ENCODE peak calls at places on chromosomes 3 and 15, in seven cellular contexts. R is A549, N is K562, Y is heart left ventricle, H is GM23338, X is IMR-90, Z is iPS DF 6.9. Q is an unnamed sample. For H3K4me1, the result is how much of the 10 kb centered on the place peaks cover.

GRCh38 chr15:64014995-64015394 is 31.3 kb downstream of the DAPK2 start:
- DNase-seq in R (no peak), N (no peak), Y (peak), H (no peak), X (no peak), Z (no peak), Q (no peak)

GRCh38 chr15:64209680-64210334 is 47.0 kb upstream of the PPIB start:
- DNase-seq in R (peak), N (no peak), Y (no peak), H (peak), X (peak), Z (no peak), Q (no peak)

GRCh38 chr15:88982304-88982945 is 69.2 kb upstream of the MFGE8 start:
- DNase-seq in R (peak), N (peak), Y (peak), H (no peak), X (peak), Z (no peak), Q (no peak)

GRCh38 chr15:73660455-73660854 is 23.7 kb upstream of the CD276 start:
- DNase-seq in R (no peak), N (no peak), Y (no peak), H (no peak), X (no peak), Z (no peak), Q (no peak)

GRCh38 chr3:189688296-189688695 is 57.1 kb downstream of the TP63 start:
- DNase-seq in R (no peak), N (no peak), Y (no peak), H (no peak), X (peak), Z (no peak), Q (no peak)

GRCh38 chr15:32674681-32675080 is 33.2 kb downstream of the SCG5 start:
- DNase-seq in R (no peak), N (no peak), Y (no peak), H (no peak), X (no peak), Z (no peak), Q (no peak)

GRCh38 chr3:195708626-195709481 is 11.9 kb upstream of the MUC20 start:
- DNase-seq in R (no peak), N (no peak), Y (no peak), H (no peak), X (no peak), Z (no peak), Q (no peak)

GRCh38 chr15:98896802-98897732 is 110.5 kb downstream of the PGPEP1L start:
- DNase-seq in R (peak), N (peak), Y (no peak), H (no peak), X (peak), Z (no peak), Q (peak)

GRCh38 chr15:73593278-73594074 is 39.7 kb downstream of the NPTN start:
- DNase-seq in R (no peak), N (peak), Y (peak), H (no peak), X (peak), Z (no peak), Q (no peak)

GRCh38 chr15:51982770-51983103 is 11.2 kb upstream of the LEO1 start:
- DNase-seq in R (peak), N (no peak), Y (no peak), H (no peak), X (no peak), Z (no peak), Q (no peak)

GRCh38 chr3:169389211-169389924 is 274.1 kb downstream of the MECOM start:
- DNase-seq in R (no peak), N (no peak), Y (no peak), H (no peak), X (no peak), Z (no peak), Q (no peak)

GRCh38 chr3:4888913-4889846 is 90.1 kb upstream of the BHLHE40 start:
- DNase-seq in R (no peak), N (no peak), Y (no peak), H (no peak), X (no peak), Z (no peak), Q (no peak)

GRCh38 chr3:23668430-23668904 is 137.3 kb upstream of the UBE2E1 start:
- DNase-seq in R (peak), N (no peak), Y (no peak), H (no peak), X (peak), Z (no peak), Q (no peak)

GRCh38 chr3:94862703-94863102 is 799.8 kb downstream of the NSUN3 start:
- DNase-seq in R (peak), N (peak), Y (no peak), H (peak), X (no peak), Z (peak), Q (peak)

GRCh38 chr15:39199076-39199475 is 381.8 kb upstream of the THBS1 start:
- DNase-seq in R (no peak), N (no peak), Y (peak), H (no peak), X (peak), Z (no peak), Q (peak)

GRCh38 chr3:53164911-53165310 is 3.9 kb downstream of the PRKCD start:
- DNase-seq in R (no peak), N (no peak), Y (no peak), H (peak), X (no peak), Z (no peak), Q (no peak)

GRCh38 chr15:99977945-99978344 is 244.7 kb upstream of the LYSMD4 start:
- DNase-seq in R (no peak), N (no peak), Y (no peak), H (no peak), X (no peak), Z (no peak), Q (no peak)

GRCh38 chr15:51366911-51367310 is 25.5 kb downstream of the GLDN start:
- DNase-seq in R (peak), N (no peak), Y (peak), H (no peak), X (peak), Z (no peak), Q (no peak)

GRCh38 chr15:100111103-100112060 is 230.4 kb downstream of the ADAMTS17 start:
- DNase-seq in R (peak), N (peak), Y (peak), H (no peak), X (peak), Z (no peak), Q (no peak)

GRCh38 chr15:98799461-98799971 is 151.2 kb downstream of the IGF1R start:
- DNase-seq in R (peak), N (no peak), Y (no peak), H (peak), X (peak), Z (no peak), Q (peak)

GRCh38 chr15:67303490-67304363 is 49.1 kb downstream of the IQCH start:
- DNase-seq in R (peak), N (peak), Y (no peak), H (peak), X (peak), Z (peak), Q (peak)

GRCh38 chr3:52891164-52891563 is 6.2 kb downstream of the STIMATE start:
- DNase-seq in R (no peak), N (no peak), Y (no peak), H (no peak), X (no peak), Z (no peak), Q (no peak)

GRCh38 chr3:177499779-177500423 is 302.6 kb upstream of the TBL1XR1 start:
- DNase-seq in R (no peak), N (no peak), Y (no peak), H (no peak), X (no peak), Z (no peak), Q (no peak)

GRCh38 chr15:100761253-100761935 is 118.2 kb upstream of the ALDH1A3 start:
- DNase-seq in R (no peak), N (no peak), Y (no peak), H (no peak), X (no peak), Z (no peak), Q (no peak)

GRCh38 chr3:139758654-139759291 is 81.0 kb upstream of the NMNAT3 start:
- DNase-seq in R (no peak), N (no peak), Y (peak), H (peak), X (peak), Z (no peak), Q (no peak)

GRCh38 chr3:59191651-59192050 is 141.8 kb upstream of the CFAP20DC start:
- DNase-seq in R (no peak), N (no peak), Y (no peak), H (no peak), X (no peak), Z (no peak), Q (no peak)

GRCh38 chr15:95432878-95433405 is 897.6 kb upstream of the NR2F2 start:
- DNase-seq in R (no peak), N (no peak), Y (no peak), H (no peak), X (no peak), Z (no peak), Q (no peak)

GRCh38 chr15:95425859-95426258 is 904.6 kb upstream of the NR2F2 start:
- DNase-seq in R (no peak), N (no peak), Y (no peak), H (no peak), X (no peak), Z (no peak), Q (no peak)

GRCh38 chr15:95429345-95429744 is 901.2 kb upstream of the NR2F2 start:
- DNase-seq in R (no peak), N (no peak), Y (no peak), H (no peak), X (peak), Z (no peak), Q (no peak)

GRCh38 chr15:95431518-95431917 is 899.0 kb upstream of the NR2F2 start:
- DNase-seq in R (no peak), N (no peak), Y (no peak), H (no peak), X (no peak), Z (no peak), Q (no peak)
- H3K4me3 ChIP-seq in R (no peak), N (no peak), Y (no peak), H (no peak), X (no peak), Z (no peak), Q (no peak)

DNA sequence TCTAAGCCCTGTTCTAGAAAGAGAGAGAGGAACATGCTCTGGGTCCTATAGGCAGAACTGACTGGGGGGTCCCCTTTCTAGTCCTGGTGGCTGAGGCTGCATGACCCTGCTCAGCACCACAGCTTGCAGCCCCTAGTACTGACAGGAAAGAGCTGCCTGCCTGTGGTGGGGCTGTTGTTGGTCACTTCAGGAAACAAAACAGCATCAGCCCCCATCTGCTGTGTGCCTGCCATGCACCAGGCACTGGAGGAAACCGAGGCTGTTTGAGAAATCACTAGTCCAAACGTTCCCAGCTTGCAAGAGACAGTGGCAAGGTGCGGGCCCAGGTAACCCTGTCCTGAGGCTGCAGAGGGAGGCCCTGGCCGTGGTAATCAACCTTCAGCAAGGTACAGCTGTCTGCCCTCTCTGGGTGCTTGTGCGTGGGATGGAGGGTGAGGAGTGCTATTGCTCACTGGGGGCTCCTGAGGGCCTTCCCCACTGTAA is 90.6 kb downstream of the IQSEC1 start:
- DNase-seq in R (no peak), N (no peak), Y (no peak), H (no peak), X (no peak), Z (no peak), Q (no peak)
- H3K4me1 ChIP-seq in R (under half), N (half or more), Y (under half), H (under half), X (under half), Z (under half), Q (under half)

GRCh38 chr3:150370129-150370602 is 37.9 kb upstream of the TSC22D2 start:
- DNase-seq in R (peak), N (peak), Y (peak), H (peak), X (peak), Z (no peak), Q (peak)

GRCh38 chr3:150370982-150371381 is 37.1 kb upstream of the TSC22D2 start:
- DNase-seq in R (no peak), N (no peak), Y (no peak), H (no peak), X (no peak), Z (no peak), Q (no peak)

GRCh38 chr3:150373234-150373633 is 34.9 kb upstream of the TSC22D2 start:
- DNase-seq in R (no peak), N (no peak), Y (no peak), H (no peak), X (no peak), Z (no peak), Q (no peak)

GRCh38 chr3:150372320-150373118 is 35.6 kb upstream of the TSC22D2 start:
- DNase-seq in R (peak), N (peak), Y (no peak), H (no peak), X (peak), Z (no peak), Q (peak)

DNA sequence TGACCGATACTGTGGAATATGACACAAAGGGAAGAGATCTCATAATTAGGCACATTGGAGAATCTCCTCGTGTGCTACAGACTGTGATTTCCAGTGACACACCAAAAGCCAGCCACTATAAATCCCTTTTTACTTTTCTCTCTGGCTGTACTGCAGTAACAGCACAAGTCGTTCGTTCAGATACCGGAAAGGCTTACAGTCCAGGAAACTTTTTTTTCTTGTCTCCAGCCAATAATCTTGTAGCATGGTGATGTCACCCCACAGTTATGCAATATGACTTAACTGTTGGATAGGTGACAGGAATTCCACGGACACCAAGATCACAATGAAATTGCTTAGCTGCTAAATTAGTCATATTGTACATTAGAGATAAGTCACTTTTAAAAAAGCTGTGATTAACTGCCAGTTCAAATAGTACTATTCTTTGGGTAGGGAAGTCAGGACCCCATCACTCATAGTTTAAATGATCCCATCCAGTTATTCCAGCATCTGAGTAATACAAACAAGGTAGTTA is 36.3 kb upstream of the TSC22D2 start:
- DNase-seq in R (peak), N (peak), Y (peak), H (no peak), X (peak), Z (no peak), Q (peak)
- H3K4me3 ChIP-seq in R (peak), N (no peak), Y (peak), H (no peak), X (peak), Z (no peak), Q (peak)

GRCh38 chr3:149701206-149701976 is 43.6 kb upstream of the WWTR1 start:
- DNase-seq in R (no peak), N (no peak), Y (no peak), H (no peak), X (no peak), Z (no peak), Q (no peak)

GRCh38 chr3:149703474-149703873 is 45.6 kb upstream of the WWTR1 start:
- DNase-seq in R (no peak), N (no peak), Y (no peak), H (no peak), X (peak), Z (no peak), Q (no peak)

GRCh38 chr3:149705416-149705815 is 46.9 kb downstream of the COMMD2 start:
- DNase-seq in R (no peak), N (no peak), Y (no peak), H (no peak), X (no peak), Z (no peak), Q (no peak)

GRCh38 chr3:149702691-149703426 is 45.0 kb upstream of the WWTR1 start:
- DNase-seq in R (no peak), N (no peak), Y (no peak), H (no peak), X (peak), Z (no peak), Q (no peak)

DNA sequence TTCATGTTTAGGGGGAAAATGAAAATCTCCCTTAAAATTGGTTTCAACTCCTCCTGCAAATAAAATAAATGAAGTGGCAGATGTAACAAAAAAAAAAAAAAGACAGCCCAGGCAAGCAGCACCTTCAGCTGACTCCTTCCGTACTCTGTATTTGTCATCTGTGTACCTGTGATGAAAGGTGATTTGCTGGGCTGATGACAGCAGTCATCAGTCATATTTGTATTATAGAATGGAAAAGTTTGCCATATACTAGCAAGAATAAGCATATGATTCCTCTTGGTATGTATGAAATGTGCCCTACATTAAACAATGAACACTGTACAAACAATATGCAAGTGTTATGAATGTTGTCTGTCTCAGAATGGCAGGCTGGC is 44.1 kb upstream of the WWTR1 start:
- DNase-seq in R (no peak), N (no peak), Y (no peak), H (no peak), X (no peak), Z (no peak), Q (no peak)
- H3K4me1 ChIP-seq in R (under half), N (under half), Y (under half), H (under half), X (under half), Z (under half), Q (under half)

GRCh38 chr3:194133661-194134230 is 2.2 kb upstream of the HES1 start:
- DNase-seq in R (peak), N (peak), Y (peak), H (peak), X (peak), Z (no peak), Q (peak)
- H3K4me3 ChIP-seq in R (peak), N (peak), Y (peak), H (peak), X (peak), Z (peak), Q (peak)

DNA sequence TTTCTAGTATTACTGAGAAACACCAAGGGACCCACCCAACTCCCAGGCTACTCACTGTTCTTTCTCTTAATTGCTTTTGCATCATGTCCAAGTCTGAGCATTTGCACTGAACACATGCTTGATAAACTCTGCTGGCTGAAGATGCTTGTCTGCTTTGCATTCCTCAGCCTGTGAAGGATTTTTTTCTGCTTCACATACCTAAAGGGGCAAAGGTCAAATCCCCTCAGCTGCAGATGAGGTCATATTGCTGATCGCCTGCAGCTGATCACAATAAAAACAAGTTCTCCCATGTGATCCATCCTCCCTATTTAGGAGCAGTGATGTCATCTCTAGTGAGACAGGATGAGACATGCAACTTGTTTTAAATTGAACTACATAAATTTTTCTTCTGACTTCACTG is 84.6 kb upstream of the DCBLD2 start:
- DNase-seq in R (peak), N (no peak), Y (peak), H (peak), X (peak), Z (peak), Q (no peak)
- H3K4me1 ChIP-seq in R (under half), N (under half), Y (under half), H (under half), X (under half), Z (under half), Q (under half)

DNA sequence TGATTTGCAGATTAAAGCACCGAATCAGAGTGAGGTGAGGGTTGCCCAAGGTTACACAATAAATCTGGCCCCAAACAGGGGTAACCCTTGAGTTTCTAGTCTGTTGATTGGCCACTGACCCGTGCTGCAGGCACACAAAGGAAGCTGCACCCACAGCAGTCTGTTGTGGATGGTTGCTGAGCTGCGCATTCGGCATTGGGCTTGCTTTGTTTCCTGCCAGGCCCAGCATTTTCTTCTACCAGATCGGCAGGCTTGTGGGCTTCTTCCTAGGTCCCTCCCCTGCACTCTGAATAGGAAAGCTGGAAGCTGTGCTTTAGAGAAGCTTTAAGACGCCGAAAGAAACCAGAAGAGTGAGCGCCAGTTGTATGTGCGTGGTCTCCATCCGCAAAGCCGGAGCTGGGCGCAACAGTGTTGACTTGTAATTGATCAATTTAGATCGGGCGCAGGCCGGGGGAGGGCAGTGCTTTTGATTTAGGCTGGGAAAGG is 12.1 kb downstream of the B3GNT5 start:
- DNase-seq in R (no peak), N (no peak), Y (peak), H (peak), X (no peak), Z (no peak), Q (peak)
- H3K4me3 ChIP-seq in R (no peak), N (no peak), Y (peak), H (peak), X (no peak), Z (no peak), Q (no peak)

Q was measured in HAP-1.